ENCODE peak calls at places on chromosomes 13 and 19, in six cellular contexts. One of them, this sample, is unnamed.

GRCh38 chr19:21314676-21315075 is 14.5 kb downstream of the ZNF708 start:
- DNase-seq in astrocyte: peak
- DNase-seq in AG09309: no peak
- DNase-seq in ovary: no peak
- DNase-seq in AG10803: no peak
- DNase-seq in heart right ventricle: no peak
- DNase-seq in this sample: no peak

GRCh38 chr19:1884291-1884718 is 991 bp downstream of the ABHD17A start:
- DNase-seq in astrocyte: no peak
- DNase-seq in AG09309: no peak
- DNase-seq in ovary: no peak
- DNase-seq in AG10803: no peak
- DNase-seq in heart right ventricle: no peak
- DNase-seq in this sample: no peak

GRCh38 chr19:5131031-5131865 is 162.3 kb downstream of the KDM4B start:
- DNase-seq in astrocyte: no peak
- DNase-seq in AG09309: no peak
- DNase-seq in ovary: no peak
- DNase-seq in AG10803: no peak
- DNase-seq in heart right ventricle: no peak
- DNase-seq in this sample: no peak

GRCh38 chr19:41064974-41065569 is 23.2 kb upstream of the CYP2A13 start:
- DNase-seq in astrocyte: peak
- DNase-seq in AG09309: no peak
- DNase-seq in ovary: no peak
- DNase-seq in AG10803: peak
- DNase-seq in heart right ventricle: no peak
- DNase-seq in this sample: no peak

GRCh38 chr19:15372470-15372869 is 7.1 kb downstream of the AKAP8 start:
- DNase-seq in astrocyte: no peak
- DNase-seq in AG09309: no peak
- DNase-seq in ovary: no peak
- DNase-seq in AG10803: no peak
- DNase-seq in heart right ventricle: no peak
- DNase-seq in this sample: no peak

GRCh38 chr13:94234766-94235165 is 244.7 kb downstream of the DCT start:
- DNase-seq in astrocyte: no peak
- DNase-seq in AG09309: no peak
- DNase-seq in ovary: no peak
- DNase-seq in AG10803: no peak
- DNase-seq in heart right ventricle: no peak
- DNase-seq in this sample: no peak

GRCh38 chr19:31280266-31281006 is 68.8 kb downstream of the TSHZ3 start:
- DNase-seq in astrocyte: no peak
- DNase-seq in AG09309: no peak
- DNase-seq in ovary: no peak
- DNase-seq in AG10803: no peak
- DNase-seq in heart right ventricle: no peak
- DNase-seq in this sample: no peak

GRCh38 chr19:4776436-4777205 is 14.9 kb upstream of the FEM1A start:
- DNase-seq in astrocyte: no peak
- DNase-seq in AG09309: no peak
- DNase-seq in ovary: no peak
- DNase-seq in AG10803: no peak
- DNase-seq in heart right ventricle: no peak
- DNase-seq in this sample: no peak

GRCh38 chr13:80499536-80500280 is 158.8 kb upstream of the SPRY2 start:
- DNase-seq in astrocyte: no peak
- DNase-seq in AG09309: no peak
- DNase-seq in ovary: no peak
- DNase-seq in AG10803: no peak
- DNase-seq in heart right ventricle: no peak
- DNase-seq in this sample: no peak

GRCh38 chr19:38401148-38401547 is 1.7 kb upstream of the FAM98C start:
- DNase-seq in astrocyte: peak
- DNase-seq in AG09309: no peak
- DNase-seq in ovary: no peak
- DNase-seq in AG10803: peak
- DNase-seq in heart right ventricle: no peak
- DNase-seq in this sample: no peak

GRCh38 chr19:29850482-29850881 is 38.7 kb downstream of the CCNE1 start:
- DNase-seq in astrocyte: no peak
- DNase-seq in AG09309: no peak
- DNase-seq in ovary: no peak
- DNase-seq in AG10803: no peak
- DNase-seq in heart right ventricle: no peak
- DNase-seq in this sample: no peak

GRCh38 chr19:35204799-35205732 is 23.5 kb downstream of the FAM187B start:
- DNase-seq in astrocyte: no peak
- DNase-seq in AG09309: no peak
- DNase-seq in ovary: no peak
- DNase-seq in AG10803: no peak
- DNase-seq in heart right ventricle: no peak
- DNase-seq in this sample: no peak

GRCh38 chr19:1068111-1069001 is 1.4 kb downstream of the ARHGAP45 start:
- DNase-seq in astrocyte: no peak
- DNase-seq in AG09309: no peak
- DNase-seq in ovary: no peak
- DNase-seq in AG10803: no peak
- DNase-seq in heart right ventricle: peak
- DNase-seq in this sample: no peak

GRCh38 chr19:35106291-35106583 is 9.4 kb upstream of the FXYD3 start:
- DNase-seq in astrocyte: no peak
- DNase-seq in AG09309: no peak
- DNase-seq in ovary: no peak
- DNase-seq in AG10803: no peak
- DNase-seq in heart right ventricle: no peak
- DNase-seq in this sample: no peak

GRCh38 chr13:31755803-31756212 is 16.5 kb downstream of the RXFP2 start:
- DNase-seq in astrocyte: peak
- DNase-seq in AG09309: peak
- DNase-seq in ovary: no peak
- DNase-seq in AG10803: peak
- DNase-seq in heart right ventricle: no peak
- DNase-seq in this sample: no peak

GRCh38 chr13:109787135-109787954 is 962 bp upstream of the IRS2 start:
- DNase-seq in astrocyte: no peak
- DNase-seq in AG09309: no peak
- DNase-seq in ovary: peak
- DNase-seq in AG10803: peak
- DNase-seq in heart right ventricle: peak
- DNase-seq in this sample: peak

GRCh38 chr19:41799444-41800000 is 3.1 kb downstream of the CEACAM3 start:
- DNase-seq in astrocyte: no peak
- DNase-seq in AG09309: no peak
- DNase-seq in ovary: no peak
- DNase-seq in AG10803: no peak
- DNase-seq in heart right ventricle: no peak
- DNase-seq in this sample: no peak

DNA sequence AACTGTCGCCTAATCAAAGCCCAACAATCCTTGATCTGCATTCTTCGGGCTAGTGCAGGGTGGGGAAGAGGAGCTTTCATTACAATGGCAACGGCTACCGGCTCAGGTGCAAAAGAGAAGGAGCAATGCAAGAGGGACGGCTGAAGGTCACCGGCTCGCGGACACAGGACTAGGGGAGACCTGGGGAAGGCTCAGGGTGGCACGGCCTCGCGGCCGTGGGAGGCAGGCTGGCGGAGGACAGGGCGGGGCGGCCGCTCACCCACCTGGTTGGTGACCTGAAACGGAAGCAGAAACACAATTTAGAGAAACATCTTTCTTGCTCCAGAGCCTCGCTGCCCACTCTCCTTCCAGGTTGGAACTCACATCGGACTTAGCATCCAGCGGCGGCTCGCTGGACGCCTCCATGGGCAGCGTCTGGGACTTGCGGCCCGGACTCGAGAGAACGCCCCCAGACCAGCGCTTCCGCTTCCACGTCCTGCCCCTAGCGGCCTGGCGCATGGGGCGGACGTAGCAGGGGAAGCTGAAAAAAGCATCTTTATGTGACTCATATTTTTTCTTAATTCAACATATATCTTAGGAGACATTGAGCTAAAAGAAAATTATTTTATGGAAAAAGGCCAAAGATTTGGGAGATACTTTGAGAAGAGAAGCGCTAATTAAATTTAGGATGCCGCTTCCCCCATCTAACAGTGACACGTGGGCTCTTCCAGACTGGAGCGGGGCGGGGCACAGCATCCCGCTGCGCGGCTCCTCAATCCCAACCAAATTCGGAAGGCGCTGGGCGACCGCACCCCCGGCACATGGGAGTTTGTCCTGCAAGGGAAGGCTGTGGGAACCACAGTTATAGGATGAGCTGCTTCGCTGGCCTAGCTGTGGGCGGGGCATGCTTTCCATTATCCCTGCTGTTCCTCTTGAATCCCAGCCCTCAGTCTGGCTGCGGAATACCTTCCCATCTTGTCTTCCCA is at the start of gene COMMD6:
- DNase-seq in astrocyte: peak
- DNase-seq in AG09309: peak
- DNase-seq in ovary: peak
- DNase-seq in AG10803: peak
- DNase-seq in heart right ventricle: peak
- DNase-seq in this sample: peak
- H3K4me3 ChIP-seq in astrocyte: peak
- H3K4me3 ChIP-seq in AG09309: peak
- H3K4me3 ChIP-seq in ovary: peak
- H3K4me3 ChIP-seq in AG10803: peak
- H3K4me3 ChIP-seq in heart right ventricle: peak
- H3K4me3 ChIP-seq in this sample: peak

GRCh38 chr19:50461066-50461875 is 15.0 kb upstream of the EMC10 start:
- DNase-seq in astrocyte: peak
- DNase-seq in AG09309: peak
- DNase-seq in ovary: peak
- DNase-seq in AG10803: peak
- DNase-seq in heart right ventricle: peak
- DNase-seq in this sample: peak

GRCh38 chr19:50459067-50459456 is 17.2 kb upstream of the EMC10 start:
- DNase-seq in astrocyte: no peak
- DNase-seq in AG09309: no peak
- DNase-seq in ovary: no peak
- DNase-seq in AG10803: no peak
- DNase-seq in heart right ventricle: no peak
- DNase-seq in this sample: no peak

GRCh38 chr19:50458396-50459066 is 17.8 kb upstream of the EMC10 start:
- DNase-seq in astrocyte: no peak
- DNase-seq in AG09309: no peak
- DNase-seq in ovary: no peak
- DNase-seq in AG10803: peak
- DNase-seq in heart right ventricle: no peak
- DNase-seq in this sample: no peak

GRCh38 chr19:50459638-50460037 is 16.7 kb upstream of the EMC10 start:
- DNase-seq in astrocyte: no peak
- DNase-seq in AG09309: no peak
- DNase-seq in ovary: no peak
- DNase-seq in AG10803: no peak
- DNase-seq in heart right ventricle: no peak
- DNase-seq in this sample: no peak

GRCh38 chr19:50460161-50460765 is 16.0 kb upstream of the EMC10 start:
- DNase-seq in astrocyte: peak
- DNase-seq in AG09309: no peak
- DNase-seq in ovary: no peak
- DNase-seq in AG10803: peak
- DNase-seq in heart right ventricle: no peak
- DNase-seq in this sample: no peak
- TF ChIP-seq CTCF in astrocyte: peak
- TF ChIP-seq CTCF in AG09309: no peak
- TF ChIP-seq CTCF in ovary: no peak
- TF ChIP-seq CTCF in AG10803: no peak
- TF ChIP-seq CTCF in heart right ventricle: no peak
- TF ChIP-seq CTCF in this sample: no peak

DNA sequence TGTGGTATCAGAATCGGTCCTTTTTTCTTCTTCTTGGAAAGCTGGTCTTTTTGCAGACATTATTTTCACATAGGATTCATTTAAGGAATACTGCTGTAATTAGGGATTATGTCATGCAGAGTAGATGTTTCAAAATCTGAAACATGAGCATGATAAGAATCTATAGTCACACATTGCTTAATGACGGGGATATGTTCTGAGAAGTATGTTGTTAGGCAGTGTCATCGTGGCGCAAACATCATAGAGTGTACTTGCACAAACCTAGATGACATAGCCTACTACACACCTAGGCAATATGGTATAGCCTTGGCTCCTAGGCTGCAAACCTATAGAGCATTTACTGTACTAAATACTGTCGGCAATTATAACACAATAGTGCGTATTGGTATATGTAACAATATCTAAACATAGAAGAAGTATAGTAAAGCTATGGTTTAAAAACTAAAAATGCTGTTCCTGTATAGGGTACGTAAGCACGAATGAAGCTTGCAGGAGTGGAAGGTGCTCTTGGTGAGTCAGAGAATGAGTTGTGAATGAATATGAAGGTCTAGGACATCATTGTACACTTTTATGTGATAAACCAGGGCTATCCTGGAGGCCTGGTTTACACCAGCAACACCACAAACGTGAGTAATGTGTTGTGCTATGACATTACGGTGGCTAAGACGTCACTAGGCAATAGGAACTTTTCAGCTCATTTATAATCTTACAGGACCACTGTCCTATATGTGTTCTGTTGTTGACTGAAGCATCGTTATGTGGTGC is 283.1 kb downstream of the MTUS2 start:
- DNase-seq in astrocyte: no peak
- DNase-seq in AG09309: no peak
- DNase-seq in ovary: no peak
- DNase-seq in AG10803: no peak
- DNase-seq in heart right ventricle: no peak
- DNase-seq in this sample: no peak
- H3K4me3 ChIP-seq in astrocyte: no peak
- H3K4me3 ChIP-seq in AG09309: no peak
- H3K4me3 ChIP-seq in ovary: no peak
- H3K4me3 ChIP-seq in AG10803: no peak
- H3K4me3 ChIP-seq in heart right ventricle: no peak
- H3K4me3 ChIP-seq in this sample: no peak

DNA sequence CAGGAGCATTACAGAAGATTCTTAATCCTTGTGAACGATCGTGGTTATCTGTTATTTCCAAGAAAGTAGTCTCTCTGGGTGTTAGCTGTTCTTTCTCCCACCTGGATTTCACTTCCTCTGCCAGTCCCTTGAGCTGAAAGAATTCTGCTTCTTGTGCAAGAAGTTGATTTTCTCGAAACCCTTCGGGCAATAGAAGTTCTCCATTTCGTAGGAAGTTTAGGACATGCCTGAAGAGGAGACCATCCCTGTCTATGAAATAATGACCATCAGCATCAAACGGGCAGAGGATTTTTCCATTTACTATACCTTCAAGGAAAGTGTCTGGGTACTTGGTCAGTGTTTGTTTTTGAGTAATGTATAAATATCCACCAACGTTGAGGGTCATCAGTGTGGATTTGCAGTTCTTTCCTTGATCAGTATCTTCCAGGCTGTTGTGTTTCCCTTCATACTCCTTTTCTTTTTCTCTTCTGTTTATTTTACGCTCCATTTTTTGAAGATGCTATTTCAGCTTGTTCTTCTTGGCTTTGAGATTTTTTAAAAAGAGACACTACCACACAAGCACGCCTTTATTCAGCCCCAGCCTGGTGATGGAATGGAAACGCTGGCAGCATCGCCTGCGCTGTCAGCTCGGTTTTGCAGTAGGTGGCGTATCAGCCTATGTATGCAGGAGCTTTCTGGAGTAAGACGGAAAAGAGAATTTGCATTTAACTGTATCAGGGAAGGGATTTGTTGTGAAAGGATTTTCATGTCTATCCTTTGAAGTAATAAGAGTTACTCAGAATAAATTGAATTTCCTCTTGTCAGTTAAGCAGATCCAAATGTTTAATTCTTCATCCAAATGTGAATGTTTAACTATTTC is 6.5 kb downstream of the KCTD4 start:
- DNase-seq in astrocyte: peak
- DNase-seq in AG09309: no peak
- DNase-seq in ovary: peak
- DNase-seq in AG10803: peak
- DNase-seq in heart right ventricle: peak
- DNase-seq in this sample: no peak
- TF ChIP-seq CTCF in astrocyte: peak
- TF ChIP-seq CTCF in AG09309: peak
- TF ChIP-seq CTCF in ovary: no peak
- TF ChIP-seq CTCF in AG10803: peak
- TF ChIP-seq CTCF in heart right ventricle: peak
- TF ChIP-seq CTCF in this sample: no peak

This sample was measured in lower leg skin.